ENCODE peak calls at places on chromosomes 12 and 14, in six cellular contexts. S is mesendoderm, U is trophoblast cell, D is IMR-90, Z is neuronal stem cell, M is H1. O is an unnamed sample.

GRCh38 chr12:126248871-126249403 is 1183.7 kb downstream of the AACS start:
- DNase-seq in S (peak), U (peak), D (no peak), Z (no peak), M (no peak), O (no peak)

GRCh38 chr14:54253195-54253947 is 143.4 kb upstream of the CDKN3 start:
- DNase-seq in S (peak), U (peak), D (peak), Z (no peak), M (no peak), O (peak)

GRCh38 chr14:96084796-96085195 is 45.6 kb downstream of the C14orf132 start:
- DNase-seq in S (no peak), U (no peak), D (no peak), Z (no peak), M (no peak), O (no peak)

GRCh38 chr12:64522807-64523206 is 70.9 kb downstream of the TBK1 start:
- DNase-seq in S (no peak), U (no peak), D (peak), Z (no peak), M (no peak), O (no peak)

GRCh38 chr14:100432652-100433427 is 109.7 kb downstream of the SLC25A47 start:
- DNase-seq in S (no peak), U (no peak), D (no peak), Z (no peak), M (no peak), O (no peak)

GRCh38 chr12:60522684-60523083 is 926.9 kb downstream of the SLC16A7 start:
- DNase-seq in S (no peak), U (no peak), D (no peak), Z (no peak), M (no peak), O (no peak)

GRCh38 chr12:47277972-47278448 is 198.3 kb upstream of the AMIGO2 start:
- DNase-seq in S (peak), U (peak), D (peak), Z (no peak), M (no peak), O (peak)

GRCh38 chr12:92871121-92871520 is 58.0 kb downstream of the EEA1 start:
- DNase-seq in S (no peak), U (no peak), D (no peak), Z (no peak), M (no peak), O (no peak)

GRCh38 chr12:53443955-53444354 is 2.4 kb downstream of the PRR13 start:
- DNase-seq in S (peak), U (no peak), D (no peak), Z (no peak), M (no peak), O (no peak)

GRCh38 chr14:89956294-89957009 is 725 bp downstream of the TDP1 start:
- DNase-seq in S (peak), U (peak), D (peak), Z (peak), M (no peak), O (peak)

GRCh38 chr12:127025545-127025944 is 1241.4 kb upstream of the TMEM132C start:
- DNase-seq in S (no peak), U (no peak), D (no peak), Z (no peak), M (no peak), O (no peak)

GRCh38 chr12:24021164-24021502 is 71.7 kb upstream of the SOX5 start:
- DNase-seq in S (no peak), U (no peak), D (no peak), Z (no peak), M (no peak), O (no peak)

GRCh38 chr14:71036433-71036832 is 129.2 kb downstream of the PCNX1 start:
- DNase-seq in S (no peak), U (no peak), D (no peak), Z (no peak), M (no peak), O (no peak)

GRCh38 chr12:123142948-123143752 is 7.7 kb downstream of the PITPNM2 start:
- DNase-seq in S (no peak), U (no peak), D (no peak), Z (no peak), M (no peak), O (peak)

GRCh38 chr12:81811778-81812125 is 52.6 kb upstream of the PPFIA2 start:
- DNase-seq in S (no peak), U (no peak), D (no peak), Z (no peak), M (no peak), O (no peak)

GRCh38 chr14:64800000-64800399 is 79.7 kb downstream of the SPTB start:
- DNase-seq in S (peak), U (no peak), D (peak), Z (no peak), M (no peak), O (peak)

GRCh38 chr12:67829873-67830272 is 159.4 kb upstream of the IFNG-AS1 start:
- DNase-seq in S (no peak), U (no peak), D (no peak), Z (no peak), M (no peak), O (no peak)

GRCh38 chr12:67826148-67826547 is 163.1 kb upstream of the IFNG-AS1 start:
- DNase-seq in S (peak), U (peak), D (peak), Z (no peak), M (no peak), O (no peak)

GRCh38 chr12:67832155-67832554 is 157.1 kb upstream of the IFNG-AS1 start:
- DNase-seq in S (no peak), U (no peak), D (no peak), Z (no peak), M (no peak), O (no peak)

GRCh38 chr12:67826946-67827719 is 162.1 kb upstream of the IFNG-AS1 start:
- DNase-seq in S (no peak), U (no peak), D (peak), Z (no peak), M (no peak), O (peak)

DNA sequence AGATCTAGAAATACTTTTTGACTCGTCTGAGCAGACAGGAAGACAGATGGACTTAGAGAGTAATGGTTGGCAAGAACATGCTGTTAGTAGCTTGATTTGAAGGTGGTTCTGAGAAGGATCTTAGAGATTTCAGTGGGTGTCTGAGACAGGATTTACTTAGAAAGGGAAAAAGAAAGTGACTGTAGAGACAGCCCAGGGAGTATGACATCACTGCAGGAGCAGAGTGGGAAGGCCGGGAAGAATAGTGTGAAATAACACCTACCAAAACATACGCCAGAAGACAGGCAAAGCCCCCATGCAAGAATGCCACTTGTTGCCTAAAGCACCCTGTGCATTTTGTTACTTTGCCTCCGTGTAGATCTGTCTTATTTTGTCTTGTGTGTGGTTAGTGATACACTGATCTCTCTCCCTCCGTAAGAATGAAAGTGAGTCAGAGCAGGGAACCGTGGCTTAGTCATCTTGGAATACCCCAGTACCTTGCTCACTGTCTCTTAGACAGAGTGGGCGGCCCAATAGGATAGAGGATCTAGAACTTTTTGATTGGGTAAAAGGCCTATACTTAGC is 161.3 kb upstream of the IFNG-AS1 start:
- DNase-seq in S (peak), U (peak), D (peak), Z (no peak), M (no peak), O (peak)
- H3K4me3 ChIP-seq in S (no peak), U (no peak), D (peak), Z (no peak), M (no peak), O (no peak)

GRCh38 chr14:69399750-69400149 is 1.3 kb downstream of the SLC39A9 start:
- DNase-seq in S (no peak), U (no peak), D (no peak), Z (no peak), M (no peak), O (no peak)

GRCh38 chr14:69395929-69396328 is 2.2 kb downstream of the ERH start:
- DNase-seq in S (no peak), U (no peak), D (no peak), Z (no peak), M (no peak), O (no peak)

GRCh38 chr14:69400154-69400553 is 1.7 kb downstream of the SLC39A9 start:
- DNase-seq in S (no peak), U (no peak), D (no peak), Z (no peak), M (no peak), O (no peak)

GRCh38 chr14:69398818-69399210 is 322 bp downstream of the SLC39A9 start:
- DNase-seq in S (no peak), U (no peak), D (no peak), Z (no peak), M (no peak), O (no peak)

DNA sequence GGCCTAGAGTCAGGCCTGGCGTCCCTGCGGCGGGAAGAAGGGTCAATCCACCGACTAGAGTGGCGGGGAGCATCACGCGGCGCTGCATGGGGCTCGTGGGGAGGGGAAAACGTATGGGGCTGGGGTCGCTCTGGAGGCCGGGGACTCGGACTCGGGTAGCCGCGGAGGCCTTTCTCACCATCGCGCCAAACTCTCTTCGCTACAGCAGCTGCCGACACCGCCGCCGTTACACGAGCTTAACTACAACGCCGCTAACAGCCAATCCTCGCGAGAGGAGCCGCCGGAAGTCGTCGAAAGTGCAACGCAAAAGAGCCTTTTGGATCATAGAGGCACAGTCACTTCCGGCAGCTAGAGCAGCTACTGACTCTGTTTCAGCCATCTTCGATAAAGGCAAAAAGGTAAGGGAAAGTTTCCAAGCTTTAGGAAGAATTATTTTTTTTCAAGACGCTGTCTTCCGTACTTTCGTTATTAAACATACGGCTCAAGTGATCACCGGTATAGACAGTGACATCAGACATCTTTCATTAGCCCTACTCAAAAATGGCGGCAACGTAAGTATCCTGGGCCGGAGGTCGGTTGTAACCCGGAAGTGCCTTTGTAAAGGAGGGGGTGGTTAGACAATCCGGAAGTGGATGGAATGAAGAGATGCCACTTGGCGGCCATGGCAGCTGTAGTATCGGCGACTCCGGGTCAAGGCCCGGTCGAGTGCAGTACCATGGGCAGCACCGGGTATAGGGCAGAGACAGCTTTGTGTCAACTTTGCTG is at the start of the genes ERH and SLC39A9:
- DNase-seq in S (peak), U (peak), D (peak), Z (peak), M (peak), O (peak)
- H2BK120ac ChIP-seq in S (no peak), U (peak), D (peak), Z (peak), M (no peak), O (no peak)

DNA sequence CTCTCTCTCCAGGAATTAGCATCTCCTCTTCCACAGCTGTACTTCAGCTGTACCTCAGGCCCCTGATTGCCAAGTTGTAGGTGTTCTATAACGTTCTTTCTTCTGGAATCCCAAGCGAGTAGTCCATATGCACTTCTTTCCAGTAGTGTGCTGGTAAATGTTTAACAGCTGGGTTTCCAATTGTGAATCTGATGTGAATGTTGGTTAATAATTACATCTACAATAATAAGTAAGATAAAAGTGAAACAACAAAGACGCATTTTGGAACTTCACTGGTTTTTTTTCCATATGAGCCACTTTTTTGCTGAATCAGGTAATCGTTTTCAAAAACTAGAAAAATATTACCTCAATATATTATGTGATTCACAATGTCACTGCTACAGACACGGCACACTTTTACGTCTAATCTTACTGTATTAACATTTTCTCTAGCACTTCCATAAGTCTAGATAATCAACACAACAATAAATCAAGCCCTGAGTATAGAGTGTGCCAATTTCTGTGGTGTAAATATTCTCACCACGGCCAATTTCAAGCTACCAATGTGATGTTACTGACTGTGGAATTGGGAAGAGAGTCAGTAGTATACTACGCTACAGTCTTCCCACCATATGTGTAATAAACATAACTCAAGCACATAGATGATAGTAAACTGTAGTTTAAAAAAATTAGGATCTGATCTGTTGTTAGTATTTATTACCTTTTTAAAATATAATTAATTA is 113.0 kb downstream of the ZFP36L1 start:
- DNase-seq in S (no peak), U (no peak), D (no peak), Z (no peak), M (no peak), O (no peak)
- H3K4me3 ChIP-seq in S (no peak), U (no peak), D (no peak), Z (no peak), M (no peak), O (no peak)

GRCh38 chr14:69767369-69767999 is 542 bp downstream of the SRSF5 start:
- DNase-seq in S (peak), U (peak), D (peak), Z (peak), M (peak), O (peak)

GRCh38 chr14:69768873-69769272 is 1.9 kb downstream of the SRSF5 start:
- DNase-seq in S (no peak), U (no peak), D (no peak), Z (no peak), M (no peak), O (no peak)

GRCh38 chr14:69769623-69770022 is 2.7 kb downstream of the SRSF5 start:
- DNase-seq in S (no peak), U (no peak), D (no peak), Z (no peak), M (no peak), O (no peak)

GRCh38 chr14:69763761-69764510 is 3.0 kb upstream of the SRSF5 start:
- DNase-seq in S (no peak), U (no peak), D (peak), Z (no peak), M (no peak), O (peak)

GRCh38 chr14:69766984-69767368 is at the start of gene SRSF5:
- DNase-seq in S (peak), U (peak), D (peak), Z (peak), M (peak), O (peak)
- H2BK120ac ChIP-seq in S (no peak), U (peak), D (peak), Z (peak), M (peak), O (peak)

GRCh38 chr14:88005050-88005481 is at the start of gene GPR65:
- DNase-seq in S (no peak), U (no peak), D (no peak), Z (no peak), M (no peak), O (peak)

GRCh38 chr14:88009486-88009885 is 4.6 kb downstream of the GPR65 start:
- DNase-seq in S (no peak), U (no peak), D (no peak), Z (no peak), M (no peak), O (no peak)

GRCh38 chr14:88004637-88005036 is 298 bp upstream of the GPR65 start:
- DNase-seq in S (no peak), U (no peak), D (no peak), Z (no peak), M (no peak), O (no peak)

GRCh38 chr14:88007608-88008007 is 2.7 kb downstream of the GPR65 start:
- DNase-seq in S (no peak), U (no peak), D (no peak), Z (no peak), M (no peak), O (no peak)

GRCh38 chr14:88005978-88006851 is 1.3 kb downstream of the GPR65 start:
- DNase-seq in S (no peak), U (no peak), D (no peak), Z (no peak), M (no peak), O (no peak)
- H3K4me3 ChIP-seq in S (no peak), U (no peak), D (no peak), Z (no peak), M (no peak), O (no peak)

DNA sequence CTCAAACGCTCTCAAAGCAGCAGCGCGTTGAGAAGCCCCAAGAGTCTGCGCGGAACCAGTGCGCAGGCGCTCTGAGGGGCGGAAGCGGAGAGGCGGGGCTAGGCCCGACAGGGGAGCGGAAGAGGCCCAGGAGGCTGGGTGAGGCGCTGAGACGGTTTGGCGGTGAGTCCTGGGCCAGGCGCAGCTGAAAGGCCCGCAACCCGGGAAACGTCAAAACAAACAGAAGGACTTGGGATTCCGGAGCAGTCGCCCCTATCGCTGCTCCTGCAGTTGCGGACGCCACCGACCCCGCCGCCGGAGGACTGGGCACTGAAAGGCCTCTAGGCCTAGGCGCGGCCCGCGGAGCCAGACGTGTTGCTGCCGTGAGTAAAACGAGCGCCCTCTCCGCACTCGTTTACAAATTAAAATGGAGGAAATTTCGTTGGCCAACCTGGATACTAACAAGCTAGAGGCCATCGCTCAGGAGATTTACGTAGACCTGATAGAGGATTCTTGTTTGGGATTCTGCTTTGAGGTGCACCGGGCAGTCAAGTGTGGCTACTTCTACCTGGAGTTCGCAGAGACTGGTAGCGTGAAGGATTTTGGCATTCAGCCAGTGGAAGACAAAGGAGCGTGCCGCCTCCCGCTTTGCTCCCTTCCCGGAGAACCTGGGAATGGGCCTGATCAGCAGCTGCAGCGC is at the start of gene ATXN7L3B:
- DNase-seq in S (peak), U (peak), D (peak), Z (peak), M (peak), O (peak)
- H2BK120ac ChIP-seq in S (no peak), U (peak), D (no peak), Z (no peak), M (no peak), O (no peak)

DNA sequence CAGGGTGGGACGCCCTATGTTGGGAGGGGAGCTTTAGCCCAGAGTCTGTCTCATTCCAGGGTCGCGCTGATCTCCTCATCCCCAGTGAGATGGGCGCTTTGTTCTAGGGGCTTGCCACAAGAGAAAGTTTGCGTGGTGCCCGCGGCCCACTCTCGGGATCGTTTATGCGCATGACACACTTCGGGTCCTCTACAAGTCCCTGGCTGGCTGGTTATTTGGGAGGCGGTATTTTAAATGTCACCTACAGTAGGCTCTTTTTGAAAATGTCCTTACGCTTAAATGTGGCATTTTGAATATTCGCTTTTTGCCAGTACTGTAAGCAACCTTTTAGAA is 541 bp downstream of the GOLT1B start:
- DNase-seq in S (no peak), U (no peak), D (peak), Z (no peak), M (no peak), O (peak)
- H3K4me3 ChIP-seq in S (peak), U (peak), D (peak), Z (peak), M (peak), O (peak)

DNA sequence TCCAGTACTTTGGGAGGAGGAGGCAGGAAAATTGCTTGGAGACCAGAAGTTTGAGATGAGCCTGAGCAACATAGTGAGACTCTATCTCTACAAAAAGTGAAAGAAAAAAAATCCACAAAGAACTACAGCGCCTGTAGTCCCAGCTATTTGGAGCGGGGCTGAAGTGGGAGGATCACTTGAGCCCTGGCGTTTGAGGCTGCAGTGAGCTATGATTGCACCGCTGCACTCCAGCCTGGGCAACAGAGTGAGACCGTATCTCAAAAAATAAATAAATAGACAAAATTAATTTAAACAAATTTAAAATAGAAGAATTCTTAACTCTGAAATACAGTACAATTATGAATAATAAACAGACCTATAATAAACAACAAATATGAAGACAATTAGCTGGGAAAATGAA is 40.9 kb downstream of the ATL1 start:
- DNase-seq in S (peak), U (peak), D (no peak), Z (no peak), M (no peak), O (peak)
- H2BK120ac ChIP-seq in S (no peak), U (no peak), D (peak), Z (no peak), M (no peak), O (no peak)